ENCODE peak calls at places on chromosomes 16 and 17, in ten cellular contexts. K is activated CD8-positive, alpha-beta memory T cell treated with anti-CD3 and anti-CD28 coated beads, Interleukin-2, amount 50 U/mL, for 4 hours; A is activated T-cell treated with anti-CD3 and anti-CD28 coated beads, Interleukin-2, amount 50 U/mL, for 72 hours; R is EH; E is endothelial cell; T is tibial artery; P is CD4-positive, CD25-positive, alpha-beta regulatory T cell; U is stomach; X is mucosa of descending colon; N is midbrain. W is an unnamed sample.

GRCh38 chr16:3065069-3065741 is at the start of gene IL32:
- DNase-seq in K (peak; percentile 72), A (peak; percentile 85), R (peak; percentile 80), E (no peak), T (no peak), P (peak; percentile 65), U (peak; percentile 68), X (peak; percentile 87), N (no peak), W (peak; percentile 32)

GRCh38 chr16:48524348-48525200 is 85.4 kb downstream of the N4BP1 start:
- DNase-seq in K (no peak), A (no peak), R (peak; percentile 46), E (no peak), T (peak; percentile 45), P (no peak), U (no peak), X (no peak), N (no peak), W (peak; percentile 48)

GRCh38 chr17:50149425-50150353 is 788 bp downstream of the PPP1R9B start:
- DNase-seq in K (peak; percentile 62), A (peak; percentile 70), R (peak; percentile 67), E (peak; percentile 70), T (peak; percentile 70), P (peak; percentile 57), U (peak; percentile 77), X (peak; percentile 68), N (peak; percentile 34), W (peak; percentile 70)

GRCh38 chr17:50322271-50322670 is 23.7 kb upstream of the XYLT2 start:
- DNase-seq in K (no peak), A (no peak), R (no peak), E (no peak), T (no peak), P (no peak), U (no peak), X (no peak), N (no peak), W (no peak)

GRCh38 chr16:21033707-21034106 is 116.9 kb downstream of the DNAH3 start:
- DNase-seq in K (no peak), A (no peak), R (peak; percentile 16), E (no peak), T (no peak), P (no peak), U (no peak), X (no peak), N (no peak), W (no peak)

GRCh38 chr17:7060165-7060890 is 16.4 kb upstream of the SLC16A11 start:
- DNase-seq in K (no peak), A (peak; percentile 59), R (no peak), E (no peak), T (no peak), P (no peak), U (peak; percentile 27), X (no peak), N (no peak), W (peak; percentile 98)

GRCh38 chr17:56679148-56679766 is 85.8 kb downstream of the NOG start:
- DNase-seq in K (no peak), A (peak; percentile 9), R (peak; percentile 50), E (peak; percentile 16), T (no peak), P (no peak), U (no peak), X (no peak), N (peak; percentile 36), W (peak; percentile 68)

GRCh38 chr17:11853321-11854151 is 143.7 kb downstream of the ZNF18 start:
- DNase-seq in K (no peak), A (no peak), R (no peak), E (no peak), T (no peak), P (no peak), U (no peak), X (no peak), N (peak; percentile 67), W (no peak)

GRCh38 chr16:78289368-78289767 is 189.9 kb downstream of the WWOX start:
- DNase-seq in K (no peak), A (no peak), R (no peak), E (no peak), T (no peak), P (no peak), U (no peak), X (no peak), N (no peak), W (no peak)

GRCh38 chr17:74453665-74454196 is 12.7 kb upstream of the CD300A start:
- DNase-seq in K (no peak), A (no peak), R (no peak), E (peak; percentile 87), T (peak; percentile 97), P (peak; percentile 27), U (peak; percentile 94), X (no peak), N (peak; percentile 88), W (peak; percentile 88)